ENCODE peak calls at places on chromosome 1, in nine cellular contexts. One of them, this sample, is unnamed.

GRCh38 chr1:17893891-17894631 is 138.9 kb downstream of the ACTL8 start:
- DNase-seq in IMR-90: peak; percentile 32
- DNase-seq in NT2/D1: no peak
- DNase-seq in WTC11: no peak
- DNase-seq in H54: no peak
- DNase-seq in stimulated activated CD4-positive, alpha-beta T cell treated with anti-CD3 and anti-CD28 coated beads, Interleukin-2, amount 100 ng/mL, for 24 hours: no peak
- DNase-seq in activated T-cell treated with anti-CD3 and anti-CD28 coated beads for 1 hour: no peak
- DNase-seq in substantia nigra: no peak
- DNase-seq in NCI-H2029: no peak
- DNase-seq in this sample: no peak

GRCh38 chr1:62131093-62131725 is 63.4 kb upstream of the L1TD1 start:
- DNase-seq in IMR-90: peak; percentile 61
- DNase-seq in NT2/D1: peak; percentile 85
- DNase-seq in WTC11: peak; percentile 64
- DNase-seq in H54: peak; percentile 50
- DNase-seq in stimulated activated CD4-positive, alpha-beta T cell treated with anti-CD3 and anti-CD28 coated beads, Interleukin-2, amount 100 ng/mL, for 24 hours: peak; percentile 6
- DNase-seq in activated T-cell treated with anti-CD3 and anti-CD28 coated beads for 1 hour: no peak
- DNase-seq in substantia nigra: no peak
- DNase-seq in NCI-H2029: peak; percentile 64
- DNase-seq in this sample: peak; percentile 72

GRCh38 chr1:173062156-173062938 is 11.6 kb upstream of the TNFSF18 start:
- DNase-seq in IMR-90: peak; percentile 80
- DNase-seq in NT2/D1: no peak
- DNase-seq in WTC11: no peak
- DNase-seq in H54: peak; percentile 22
- DNase-seq in stimulated activated CD4-positive, alpha-beta T cell treated with anti-CD3 and anti-CD28 coated beads, Interleukin-2, amount 100 ng/mL, for 24 hours: no peak
- DNase-seq in activated T-cell treated with anti-CD3 and anti-CD28 coated beads for 1 hour: no peak
- DNase-seq in substantia nigra: no peak
- DNase-seq in NCI-H2029: no peak
- DNase-seq in this sample: no peak

GRCh38 chr1:196115641-196116040 is 492.6 kb downstream of the KCNT2 start:
- DNase-seq in IMR-90: peak; percentile 70
- DNase-seq in NT2/D1: no peak
- DNase-seq in WTC11: peak; percentile 11
- DNase-seq in H54: peak; percentile 1
- DNase-seq in stimulated activated CD4-positive, alpha-beta T cell treated with anti-CD3 and anti-CD28 coated beads, Interleukin-2, amount 100 ng/mL, for 24 hours: no peak
- DNase-seq in activated T-cell treated with anti-CD3 and anti-CD28 coated beads for 1 hour: no peak
- DNase-seq in substantia nigra: no peak
- DNase-seq in NCI-H2029: no peak
- DNase-seq in this sample: no peak

GRCh38 chr1:247530785-247531184 is 5.5 kb downstream of the OR2C3 start:
- DNase-seq in IMR-90: no peak
- DNase-seq in NT2/D1: no peak
- DNase-seq in WTC11: no peak
- DNase-seq in H54: no peak
- DNase-seq in stimulated activated CD4-positive, alpha-beta T cell treated with anti-CD3 and anti-CD28 coated beads, Interleukin-2, amount 100 ng/mL, for 24 hours: no peak
- DNase-seq in activated T-cell treated with anti-CD3 and anti-CD28 coated beads for 1 hour: no peak
- DNase-seq in substantia nigra: no peak
- DNase-seq in NCI-H2029: no peak
- DNase-seq in this sample: no peak

GRCh38 chr1:117113199-117113598 is 8.3 kb downstream of the TRIM45 start:
- DNase-seq in IMR-90: no peak
- DNase-seq in NT2/D1: no peak
- DNase-seq in WTC11: no peak
- DNase-seq in H54: no peak
- DNase-seq in stimulated activated CD4-positive, alpha-beta T cell treated with anti-CD3 and anti-CD28 coated beads, Interleukin-2, amount 100 ng/mL, for 24 hours: no peak
- DNase-seq in activated T-cell treated with anti-CD3 and anti-CD28 coated beads for 1 hour: no peak
- DNase-seq in substantia nigra: no peak
- DNase-seq in NCI-H2029: no peak
- DNase-seq in this sample: peak; percentile 22

GRCh38 chr1:33524586-33524985 is 52.1 kb downstream of the ZSCAN20 start:
- DNase-seq in IMR-90: no peak
- DNase-seq in NT2/D1: no peak
- DNase-seq in WTC11: no peak
- DNase-seq in H54: no peak
- DNase-seq in stimulated activated CD4-positive, alpha-beta T cell treated with anti-CD3 and anti-CD28 coated beads, Interleukin-2, amount 100 ng/mL, for 24 hours: no peak
- DNase-seq in activated T-cell treated with anti-CD3 and anti-CD28 coated beads for 1 hour: no peak
- DNase-seq in substantia nigra: no peak
- DNase-seq in NCI-H2029: no peak
- DNase-seq in this sample: no peak

GRCh38 chr1:174123843-174124242 is 35.5 kb upstream of the RABGAP1L start:
- DNase-seq in IMR-90: no peak
- DNase-seq in NT2/D1: no peak
- DNase-seq in WTC11: no peak
- DNase-seq in H54: no peak
- DNase-seq in stimulated activated CD4-positive, alpha-beta T cell treated with anti-CD3 and anti-CD28 coated beads, Interleukin-2, amount 100 ng/mL, for 24 hours: no peak
- DNase-seq in activated T-cell treated with anti-CD3 and anti-CD28 coated beads for 1 hour: no peak
- DNase-seq in substantia nigra: no peak
- DNase-seq in NCI-H2029: no peak
- DNase-seq in this sample: no peak

GRCh38 chr1:162186406-162186805 is 116.9 kb downstream of the NOS1AP start:
- DNase-seq in IMR-90: no peak
- DNase-seq in NT2/D1: no peak
- DNase-seq in WTC11: no peak
- DNase-seq in H54: no peak
- DNase-seq in stimulated activated CD4-positive, alpha-beta T cell treated with anti-CD3 and anti-CD28 coated beads, Interleukin-2, amount 100 ng/mL, for 24 hours: no peak
- DNase-seq in activated T-cell treated with anti-CD3 and anti-CD28 coated beads for 1 hour: no peak
- DNase-seq in substantia nigra: no peak
- DNase-seq in NCI-H2029: no peak
- DNase-seq in this sample: no peak

GRCh38 chr1:10585242-10585641 is 110.5 kb downstream of the PEX14 start:
- DNase-seq in IMR-90: no peak
- DNase-seq in NT2/D1: no peak
- DNase-seq in WTC11: no peak
- DNase-seq in H54: no peak
- DNase-seq in stimulated activated CD4-positive, alpha-beta T cell treated with anti-CD3 and anti-CD28 coated beads, Interleukin-2, amount 100 ng/mL, for 24 hours: no peak
- DNase-seq in activated T-cell treated with anti-CD3 and anti-CD28 coated beads for 1 hour: no peak
- DNase-seq in substantia nigra: no peak
- DNase-seq in NCI-H2029: no peak
- DNase-seq in this sample: no peak

GRCh38 chr1:44590475-44590874 is 83.8 kb downstream of the TMEM53 start:
- DNase-seq in IMR-90: no peak
- DNase-seq in NT2/D1: no peak
- DNase-seq in WTC11: no peak
- DNase-seq in H54: peak; percentile 50
- DNase-seq in stimulated activated CD4-positive, alpha-beta T cell treated with anti-CD3 and anti-CD28 coated beads, Interleukin-2, amount 100 ng/mL, for 24 hours: no peak
- DNase-seq in activated T-cell treated with anti-CD3 and anti-CD28 coated beads for 1 hour: no peak
- DNase-seq in substantia nigra: no peak
- DNase-seq in NCI-H2029: no peak
- DNase-seq in this sample: no peak

GRCh38 chr1:155007253-155007828 is 4.7 kb downstream of the ZBTB7B start:
- DNase-seq in IMR-90: no peak
- DNase-seq in NT2/D1: no peak
- DNase-seq in WTC11: no peak
- DNase-seq in H54: no peak
- DNase-seq in stimulated activated CD4-positive, alpha-beta T cell treated with anti-CD3 and anti-CD28 coated beads, Interleukin-2, amount 100 ng/mL, for 24 hours: no peak
- DNase-seq in activated T-cell treated with anti-CD3 and anti-CD28 coated beads for 1 hour: no peak
- DNase-seq in substantia nigra: peak; percentile 27
- DNase-seq in NCI-H2029: no peak
- DNase-seq in this sample: no peak

GRCh38 chr1:237012361-237012760 is 8.1 kb upstream of the MT1HL1 start:
- DNase-seq in IMR-90: no peak
- DNase-seq in NT2/D1: no peak
- DNase-seq in WTC11: no peak
- DNase-seq in H54: no peak
- DNase-seq in stimulated activated CD4-positive, alpha-beta T cell treated with anti-CD3 and anti-CD28 coated beads, Interleukin-2, amount 100 ng/mL, for 24 hours: no peak
- DNase-seq in activated T-cell treated with anti-CD3 and anti-CD28 coated beads for 1 hour: no peak
- DNase-seq in substantia nigra: no peak
- DNase-seq in NCI-H2029: no peak
- DNase-seq in this sample: no peak

GRCh38 chr1:22848374-22848773 is 124.3 kb downstream of the LACTBL1 start:
- DNase-seq in IMR-90: no peak
- DNase-seq in NT2/D1: no peak
- DNase-seq in WTC11: no peak
- DNase-seq in H54: no peak
- DNase-seq in stimulated activated CD4-positive, alpha-beta T cell treated with anti-CD3 and anti-CD28 coated beads, Interleukin-2, amount 100 ng/mL, for 24 hours: no peak
- DNase-seq in activated T-cell treated with anti-CD3 and anti-CD28 coated beads for 1 hour: no peak
- DNase-seq in substantia nigra: no peak
- DNase-seq in NCI-H2029: no peak
- DNase-seq in this sample: no peak

GRCh38 chr1:2382621-2383361 is 8.6 kb downstream of the MORN1 start:
- DNase-seq in IMR-90: no peak
- DNase-seq in NT2/D1: peak; percentile 25
- DNase-seq in WTC11: peak; percentile 78
- DNase-seq in H54: peak; percentile 54
- DNase-seq in stimulated activated CD4-positive, alpha-beta T cell treated with anti-CD3 and anti-CD28 coated beads, Interleukin-2, amount 100 ng/mL, for 24 hours: peak; percentile 48
- DNase-seq in activated T-cell treated with anti-CD3 and anti-CD28 coated beads for 1 hour: no peak
- DNase-seq in substantia nigra: no peak
- DNase-seq in NCI-H2029: no peak
- DNase-seq in this sample: peak; percentile 34

GRCh38 chr1:246497331-246497915 is 9.7 kb downstream of the SMYD3 start:
- DNase-seq in IMR-90: peak; percentile 79
- DNase-seq in NT2/D1: peak; percentile 55
- DNase-seq in WTC11: no peak
- DNase-seq in H54: no peak
- DNase-seq in stimulated activated CD4-positive, alpha-beta T cell treated with anti-CD3 and anti-CD28 coated beads, Interleukin-2, amount 100 ng/mL, for 24 hours: no peak
- DNase-seq in activated T-cell treated with anti-CD3 and anti-CD28 coated beads for 1 hour: no peak
- DNase-seq in substantia nigra: no peak
- DNase-seq in NCI-H2029: peak; percentile 47
- DNase-seq in this sample: peak; percentile 83